ENCODE peak calls at places on chromosomes 3 and 15, in nine cellular contexts. O, J, K, N, L, V, T, Y and S are unnamed samples. For H3K36me3 and H3K4me1, the result is how much of the 10 kb centered on the place peaks cover.

GRCh38 chr15:64197425-64197824 is 34.6 kb upstream of the PPIB start:
- DNase-seq in O (no peak), J (no peak), K (peak), N (no peak), L (no peak), V (no peak), T (no peak), Y (no peak), S (no peak)

GRCh38 chr3:189572249-189572648 is 58.9 kb upstream of the TP63 start:
- DNase-seq in O (no peak), J (no peak), K (peak), N (no peak), L (no peak), V (no peak), T (no peak), Y (no peak), S (no peak)

GRCh38 chr15:89101302-89102191 is 13.3 kb downstream of the ABHD2 start:
- DNase-seq in O (peak), J (peak), K (peak), N (peak), L (no peak), V (peak), T (peak), Y (no peak), S (no peak)

GRCh38 chr3:48598323-48599076 is 3.4 kb upstream of the COL7A1 start:
- DNase-seq in O (peak), J (peak), K (peak), N (peak), L (no peak), V (peak), T (no peak), Y (no peak), S (no peak)

GRCh38 chr15:41637086-41637485 is 23.1 kb upstream of the MGA start:
- DNase-seq in O (no peak), J (no peak), K (no peak), N (no peak), L (no peak), V (no peak), T (no peak), Y (no peak), S (no peak)

GRCh38 chr3:43161684-43162512 is 56.0 kb upstream of the POMGNT2 start:
- DNase-seq in O (no peak), J (no peak), K (peak), N (no peak), L (no peak), V (no peak), T (no peak), Y (no peak), S (peak)

GRCh38 chr3:197007296-197007940 is 22.2 kb downstream of the MELTF start:
- DNase-seq in O (no peak), J (peak), K (no peak), N (no peak), L (no peak), V (no peak), T (no peak), Y (no peak), S (no peak)

GRCh38 chr3:194537732-194538247 is 51.0 kb upstream of the ATP13A3 start:
- DNase-seq in O (no peak), J (no peak), K (peak), N (peak), L (no peak), V (peak), T (no peak), Y (no peak), S (no peak)

GRCh38 chr3:168467085-168467714 is 371.5 kb upstream of the GOLIM4 start:
- DNase-seq in O (no peak), J (no peak), K (peak), N (no peak), L (no peak), V (no peak), T (no peak), Y (peak), S (no peak)

GRCh38 chr15:91338763-91339162 is 238.7 kb downstream of the SV2B start:
- DNase-seq in O (no peak), J (no peak), K (peak), N (no peak), L (no peak), V (no peak), T (no peak), Y (no peak), S (peak)

GRCh38 chr15:64144192-64144564 is 7.4 kb upstream of the SNX22 start:
- DNase-seq in O (no peak), J (no peak), K (no peak), N (no peak), L (no peak), V (no peak), T (no peak), Y (no peak), S (no peak)

GRCh38 chr15:38190501-38190900 is 62.1 kb upstream of the SPRED1 start:
- DNase-seq in O (no peak), J (no peak), K (no peak), N (no peak), L (no peak), V (no peak), T (no peak), Y (no peak), S (no peak)

GRCh38 chr3:120561251-120562045 is 34.7 kb upstream of the NDUFB4 start:
- DNase-seq in O (peak), J (peak), K (peak), N (peak), L (peak), V (peak), T (peak), Y (no peak), S (peak)

GRCh38 chr15:68385240-68385561 is 46.8 kb downstream of the ITGA11 start:
- DNase-seq in O (peak), J (no peak), K (no peak), N (no peak), L (no peak), V (no peak), T (peak), Y (no peak), S (no peak)

GRCh38 chr3:149965278-149965677 is 5.4 kb downstream of the PFN2 start:
- DNase-seq in O (no peak), J (no peak), K (peak), N (no peak), L (no peak), V (no peak), T (no peak), Y (no peak), S (no peak)

GRCh38 chr3:113331187-113331586 is 110.1 kb downstream of the CFAP44 start:
- DNase-seq in O (no peak), J (no peak), K (no peak), N (no peak), L (no peak), V (no peak), T (no peak), Y (no peak), S (no peak)

GRCh38 chr3:64345351-64345750 is 120.1 kb upstream of the PRICKLE2 start:
- DNase-seq in O (no peak), J (no peak), K (peak), N (no peak), L (no peak), V (no peak), T (no peak), Y (no peak), S (no peak)

GRCh38 chr15:87777054-87777498 is 479.5 kb downstream of the NTRK3 start:
- DNase-seq in O (peak), J (no peak), K (peak), N (no peak), L (no peak), V (no peak), T (no peak), Y (no peak), S (no peak)

GRCh38 chr3:146067048-146067447 is 93.9 kb downstream of the PLOD2 start:
- DNase-seq in O (no peak), J (no peak), K (peak), N (no peak), L (no peak), V (no peak), T (no peak), Y (no peak), S (no peak)

GRCh38 chr3:4776980-4777581 is 202.2 kb upstream of the BHLHE40 start:
- DNase-seq in O (no peak), J (no peak), K (peak), N (peak), L (no peak), V (no peak), T (no peak), Y (peak), S (no peak)

DNA sequence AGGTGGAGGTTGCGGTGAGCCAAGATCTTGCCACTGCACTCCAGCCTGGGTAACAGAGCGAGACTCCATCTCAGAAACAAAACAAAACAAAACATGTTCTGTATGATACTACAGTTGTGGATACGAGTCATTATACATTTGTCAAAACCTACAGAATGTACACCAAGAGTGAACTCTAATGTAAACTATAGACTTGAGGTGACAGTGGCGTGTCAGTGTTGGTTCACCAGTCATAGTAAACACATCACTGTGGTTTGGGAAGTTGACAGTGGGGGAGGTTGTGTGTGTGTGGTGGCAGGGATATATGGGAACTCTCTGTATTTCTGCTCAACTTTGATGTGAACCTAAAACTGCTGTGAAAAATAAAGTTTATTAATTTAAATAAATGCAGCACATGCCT is 33.0 kb upstream of the GNB5 start:
- DNase-seq in O (no peak), J (no peak), K (no peak), N (no peak), L (no peak), V (no peak), T (no peak), Y (no peak), S (no peak)
- H3K36me3 ChIP-seq in O (under half), J (under half), K (under half), N (under half), L (under half), V (under half), T (half or more), Y (under half), S (under half)

GRCh38 chr3:129597792-129598381 is 8.6 kb downstream of the PLXND1 start:
- DNase-seq in O (no peak), J (no peak), K (peak), N (no peak), L (no peak), V (no peak), T (no peak), Y (no peak), S (no peak)
- H3K4me3 ChIP-seq in O (peak), J (peak), K (peak), N (no peak), L (no peak), V (no peak), T (peak), Y (no peak), S (no peak)

GRCh38 chr3:107431298-107432012 is 54.2 kb downstream of the CCDC54 start:
- DNase-seq in O (peak), J (peak), K (peak), N (peak), L (no peak), V (peak), T (peak), Y (no peak), S (peak)

GRCh38 chr3:107431048-107431297 is 53.7 kb downstream of the CCDC54 start:
- DNase-seq in O (peak), J (no peak), K (no peak), N (peak), L (no peak), V (peak), T (no peak), Y (no peak), S (no peak)

GRCh38 chr3:107428051-107428858 is 51.0 kb downstream of the CCDC54 start:
- DNase-seq in O (no peak), J (no peak), K (no peak), N (no peak), L (no peak), V (no peak), T (no peak), Y (no peak), S (no peak)

GRCh38 chr3:107430214-107431047 is 53.2 kb downstream of the CCDC54 start:
- DNase-seq in O (no peak), J (no peak), K (peak), N (peak), L (no peak), V (no peak), T (no peak), Y (no peak), S (no peak)

GRCh38 chr3:107429330-107430181 is 52.3 kb downstream of the CCDC54 start:
- DNase-seq in O (peak), J (peak), K (peak), N (peak), L (peak), V (peak), T (peak), Y (no peak), S (peak)
- H3K4me1 ChIP-seq in O (under half), J (under half), K (under half), N (under half), L (under half), V (under half), T (under half), Y (under half), S (under half)

GRCh38 chr3:45932112-45932511 is 11.2 kb upstream of the CXCR6 start:
- DNase-seq in O (no peak), J (no peak), K (no peak), N (no peak), L (no peak), V (no peak), T (peak), Y (no peak), S (no peak)
- H3K36me3 ChIP-seq in O (half or more), J (half or more), K (under half), N (under half), L (half or more), V (under half), T (half or more), Y (under half), S (under half)

GRCh38 chr15:40312370-40313158 is 4.8 kb upstream of the PLCB2 start:
- DNase-seq in O (no peak), J (no peak), K (no peak), N (no peak), L (no peak), V (no peak), T (no peak), Y (no peak), S (no peak)

GRCh38 chr15:40309344-40309862 is 1.7 kb upstream of the PLCB2 start:
- DNase-seq in O (no peak), J (no peak), K (no peak), N (no peak), L (no peak), V (no peak), T (no peak), Y (no peak), S (no peak)

GRCh38 chr15:40308844-40309189 is 1.1 kb upstream of the PLCB2 start:
- DNase-seq in O (no peak), J (no peak), K (no peak), N (peak), L (no peak), V (no peak), T (peak), Y (no peak), S (peak)

GRCh38 chr15:40310993-40311392 is 3.3 kb upstream of the PLCB2 start:
- DNase-seq in O (no peak), J (no peak), K (no peak), N (no peak), L (no peak), V (no peak), T (no peak), Y (no peak), S (no peak)

GRCh38 chr15:40310001-40310959 is 2.5 kb upstream of the PLCB2 start:
- DNase-seq in O (no peak), J (no peak), K (peak), N (peak), L (no peak), V (no peak), T (peak), Y (peak), S (peak)
- H3K4me3 ChIP-seq in O (no peak), J (no peak), K (no peak), N (no peak), L (no peak), V (no peak), T (no peak), Y (no peak), S (no peak)